ENCODE peak calls at places on chromosomes 11 and 22, in ten cellular contexts. M, J, O, Y, G, Z, B, U, C and L are unnamed samples.

GRCh38 chr11:60762851-60763691 is 6.4 kb downstream of the MS4A15 start:
- DNase-seq in C (no peak), B (peak), Z (no peak), J (no peak), Y (no peak), U (peak), M (no peak), O (no peak), G (no peak), L (peak)

GRCh38 chr11:90476442-90477007 is 253.7 kb upstream of the CHORDC1 start:
- DNase-seq in C (peak), B (peak), J (no peak), M (peak), U (no peak), O (peak), Y (no peak), G (peak), Z (no peak), L (peak)

GRCh38 chr11:73386568-73386967 is 10.4 kb downstream of the RELT start:
- DNase-seq in O (no peak), B (no peak), U (no peak), J (no peak), M (no peak), Y (no peak), G (no peak), C (no peak), Z (no peak), L (no peak)

GRCh38 chr11:114191893-114192292 is 104.3 kb upstream of the NNMT start:
- DNase-seq in G (no peak), M (no peak), U (no peak), Y (no peak), J (no peak), O (no peak), C (no peak), Z (no peak), B (no peak), L (no peak)

GRCh38 chr22:39520874-39521857 is 804 bp downstream of the ATF4 start:
- DNase-seq in Y (peak), M (peak), B (no peak), U (peak), Z (peak), O (peak), J (peak), C (peak), G (peak), L (peak)

GRCh38 chr11:73380321-73380720 is 4.1 kb downstream of the RELT start:
- DNase-seq in Y (no peak), C (no peak), U (peak), G (no peak), Z (no peak), J (no peak), B (no peak), O (no peak), M (no peak), L (peak)

GRCh38 chr11:40513281-40513680 is 946.2 kb downstream of the LRRC4C start:
- DNase-seq in M (no peak), G (no peak), C (no peak), Y (no peak), Z (no peak), O (no peak), B (no peak), J (no peak), U (no peak), L (no peak)

GRCh38 chr11:61626580-61627380 is 45.9 kb upstream of the SYT7 start:
- DNase-seq in B (no peak), Z (peak), M (peak), C (no peak), G (no peak), J (peak), U (no peak), O (peak), Y (no peak), L (no peak)

GRCh38 chr11:95821640-95822039 is 31.3 kb downstream of the CEP57 start:
- DNase-seq in B (no peak), J (no peak), M (no peak), Z (no peak), G (no peak), C (no peak), U (no peak), Y (no peak), O (peak), L (no peak)

GRCh38 chr11:103903621-103904323 is 132.7 kb upstream of the DDI1 start:
- DNase-seq in C (no peak), O (no peak), Z (no peak), J (no peak), U (no peak), G (no peak), M (no peak), B (no peak), Y (peak), L (no peak)

GRCh38 chr22:47994045-47994444 is 1231.6 kb downstream of the TBC1D22A start:
- DNase-seq in C (no peak), Z (no peak), J (no peak), M (no peak), G (no peak), B (no peak), O (no peak), U (no peak), Y (no peak), L (no peak)

GRCh38 chr11:11757871-11758270 is 83.9 kb upstream of the USP47 start:
- DNase-seq in B (no peak), O (no peak), G (no peak), C (no peak), U (no peak), Y (no peak), Z (no peak), J (no peak), M (no peak), L (no peak)

GRCh38 chr11:47125083-47125482 is 51.6 kb downstream of the ARFGAP2 start:
- DNase-seq in Z (no peak), J (no peak), G (no peak), B (no peak), Y (no peak), U (no peak), C (no peak), M (no peak), O (no peak), L (no peak)

GRCh38 chr22:24566899-24567511 is 11.2 kb downstream of the SNRPD3 start:
- DNase-seq in M (no peak), U (no peak), Z (no peak), J (no peak), O (no peak), Y (no peak), B (no peak), G (no peak), C (no peak), L (no peak)

GRCh38 chr11:110531056-110531756 is 101.5 kb downstream of the FDX1 start:
- DNase-seq in Y (no peak), C (peak), Z (no peak), M (peak), O (peak), U (no peak), B (no peak), G (peak), J (no peak), L (no peak)

GRCh38 chr11:103619938-103620337 is 416.5 kb upstream of the DDI1 start:
- DNase-seq in G (no peak), Y (no peak), C (no peak), M (no peak), Z (no peak), U (no peak), J (no peak), B (no peak), O (no peak), L (no peak)

GRCh38 chr22:39739338-39740027 is 154.1 kb downstream of the ENTHD1 start:
- DNase-seq in B (no peak), O (peak), G (no peak), Y (no peak), C (no peak), U (no peak), J (no peak), Z (no peak), M (no peak), L (no peak)

GRCh38 chr11:104286129-104286528 is 122.2 kb upstream of the PDGFD start:
- DNase-seq in Y (no peak), M (no peak), C (no peak), Z (no peak), G (no peak), U (no peak), J (no peak), B (no peak), O (no peak), L (no peak)

GRCh38 chr11:128467610-128468041 is 119.7 kb downstream of the ETS1 start:
- DNase-seq in Y (no peak), G (no peak), M (no peak), U (no peak), B (peak), O (peak), C (no peak), J (no peak), Z (no peak), L (no peak)

GRCh38 chr11:405323-405975 is 9.3 kb downstream of the SIGIRR start:
- DNase-seq in M (peak), U (no peak), J (no peak), Y (no peak), C (no peak), O (no peak), Z (no peak), G (no peak), B (no peak), L (no peak)

GRCh38 chr22:42642801-42643631 is 2.6 kb upstream of the ATP5MGL start:
- DNase-seq in C (no peak), B (no peak), U (no peak), Y (no peak), J (no peak), Z (no peak), G (no peak), O (no peak), M (no peak), L (peak)

GRCh38 chr11:10225553-10225952 is 68.5 kb downstream of the SBF2 start:
- DNase-seq in M (no peak), G (no peak), C (no peak), J (no peak), U (no peak), Z (no peak), Y (no peak), B (no peak), O (no peak), L (no peak)

GRCh38 chr11:46917109-46918086 is 952 bp downstream of the LRP4 start:
- DNase-seq in J (peak), Z (no peak), B (no peak), G (no peak), Y (no peak), C (no peak), M (no peak), O (no peak), U (no peak), L (no peak)

GRCh38 chr11:76605338-76606074 is 65.0 kb downstream of the LRRC32 start:
- DNase-seq in C (peak), G (no peak), J (no peak), B (no peak), O (no peak), M (peak), U (no peak), Z (no peak), Y (no peak), L (no peak)

GRCh38 chr11:27319065-27319464 is 44.0 kb downstream of the CCDC34 start:
- DNase-seq in C (no peak), Y (no peak), M (no peak), Z (no peak), B (peak), U (no peak), J (no peak), G (no peak), O (peak), L (no peak)

GRCh38 chr11:133948711-133949110 is 8.1 kb downstream of the IGSF9B start:
- DNase-seq in Y (no peak), G (no peak), B (no peak), Z (no peak), C (no peak), U (no peak), O (no peak), M (no peak), J (no peak), L (no peak)

GRCh38 chr11:134476435-134477021 is 64.5 kb upstream of the B3GAT1 start:
- DNase-seq in J (no peak), G (no peak), O (no peak), Z (no peak), B (no peak), U (no peak), Y (no peak), M (peak), C (peak), L (no peak)

GRCh38 chr11:75432911-75433321 is at the start of gene KLHL35:
- DNase-seq in C (no peak), Z (no peak), J (no peak), U (peak), Y (no peak), O (no peak), M (no peak), G (no peak), B (no peak), L (no peak)

GRCh38 chr11:10139656-10140055 is 154.4 kb downstream of the SBF2 start:
- DNase-seq in C (no peak), O (peak), B (no peak), G (no peak), M (no peak), J (no peak), U (no peak), Y (no peak), Z (no peak), L (no peak)

GRCh38 chr11:122668562-122669090 is 13.1 kb downstream of the UBASH3B start:
- DNase-seq in Z (no peak), G (no peak), C (no peak), Y (no peak), M (no peak), B (peak), J (no peak), U (no peak), O (peak), L (no peak)

GRCh38 chr11:102493524-102493923 is 37.0 kb downstream of the MMP7 start:
- DNase-seq in O (no peak), U (no peak), B (no peak), C (no peak), Z (no peak), Y (no peak), M (no peak), J (no peak), G (no peak), L (no peak)

GRCh38 chr11:6438979-6439571 is 1.7 kb downstream of the HPX start:
- DNase-seq in U (no peak), Z (peak), B (peak), J (peak), Y (peak), C (peak), M (peak), O (peak), G (peak), L (peak)

GRCh38 chr11:87454246-87454645 is 416.5 kb downstream of the TMEM135 start:
- DNase-seq in C (no peak), G (no peak), Z (no peak), B (no peak), M (no peak), O (peak), U (no peak), J (peak), Y (no peak), L (no peak)

GRCh38 chr11:78802058-78802633 is 227.5 kb upstream of the NARS2 start:
- DNase-seq in B (no peak), O (no peak), G (no peak), C (no peak), Y (no peak), U (no peak), J (no peak), M (no peak), Z (peak), L (no peak)

GRCh38 chr11:28104984-28105383 is 3.0 kb downstream of the KIF18A start:
- DNase-seq in M (no peak), J (no peak), Z (no peak), O (no peak), C (no peak), U (no peak), Y (no peak), B (no peak), G (no peak), L (peak)

GRCh38 chr11:1907955-1908354 is 11.5 kb upstream of the TNNT3 start:
- DNase-seq in Y (no peak), Z (no peak), G (no peak), J (no peak), U (no peak), M (no peak), O (no peak), B (no peak), C (no peak), L (no peak)

GRCh38 chr11:27237641-27238040 is 125.4 kb downstream of the CCDC34 start:
- DNase-seq in O (no peak), B (no peak), M (no peak), J (peak), G (no peak), U (no peak), Y (no peak), C (no peak), Z (peak), L (no peak)

GRCh38 chr22:19059481-19060278 is 62.5 kb downstream of the DGCR2 start:
- DNase-seq in O (no peak), G (no peak), C (no peak), U (peak), Z (no peak), J (no peak), B (no peak), Y (no peak), M (no peak), L (no peak)

GRCh38 chr22:37566903-37567798 is 6.9 kb downstream of the CDC42EP1 start:
- DNase-seq in O (peak), U (peak), C (peak), B (peak), J (peak), G (peak), M (peak), Y (peak), Z (peak), L (peak)
- TF ChIP-seq POLR2A in O (peak), U (no peak), C (no peak), B (no peak), J (no peak), G (no peak), M (no peak), Y (no peak), Z (no peak), L (no peak)

DNA sequence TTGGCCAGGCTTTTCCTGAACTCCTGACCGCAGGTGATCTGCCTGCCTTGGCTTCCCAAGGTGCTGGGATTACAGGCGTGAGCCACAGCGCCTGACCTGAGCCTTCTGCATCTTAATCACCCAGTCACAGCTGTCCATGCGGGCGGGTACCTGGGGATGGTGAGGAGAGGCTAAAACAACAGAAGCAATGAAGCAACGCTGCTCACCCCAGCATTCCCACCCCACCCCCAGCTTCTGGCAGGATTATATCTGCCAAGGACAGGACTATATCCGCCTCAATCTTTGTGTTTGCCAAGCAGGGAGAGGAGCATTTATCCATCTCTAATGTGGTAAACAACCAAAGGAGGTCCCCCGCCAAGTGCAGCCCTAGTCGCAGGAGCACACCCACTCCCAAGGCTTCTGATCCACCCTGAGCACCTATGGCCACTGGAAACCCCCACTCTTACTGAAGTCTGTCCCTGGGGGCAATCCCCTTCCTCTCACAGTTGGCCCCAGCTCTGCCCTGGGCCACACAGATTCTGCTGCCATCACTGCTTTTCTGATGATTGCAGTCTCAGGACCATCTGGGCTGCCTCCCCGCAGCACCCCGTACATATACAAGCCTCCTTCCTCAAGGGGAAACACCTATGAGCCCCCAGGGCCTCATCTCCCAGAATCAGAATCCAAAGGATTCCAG is 8.8 kb upstream of the LGALS2 start:
- DNase-seq in J (peak), B (no peak), M (no peak), O (no peak), Y (no peak), Z (no peak), U (no peak), G (no peak), C (peak), L (no peak)
- TF ChIP-seq POLR2A in J (no peak), B (no peak), M (no peak), O (no peak), Y (no peak), Z (no peak), U (no peak), G (no peak), C (no peak), L (no peak)

DNA sequence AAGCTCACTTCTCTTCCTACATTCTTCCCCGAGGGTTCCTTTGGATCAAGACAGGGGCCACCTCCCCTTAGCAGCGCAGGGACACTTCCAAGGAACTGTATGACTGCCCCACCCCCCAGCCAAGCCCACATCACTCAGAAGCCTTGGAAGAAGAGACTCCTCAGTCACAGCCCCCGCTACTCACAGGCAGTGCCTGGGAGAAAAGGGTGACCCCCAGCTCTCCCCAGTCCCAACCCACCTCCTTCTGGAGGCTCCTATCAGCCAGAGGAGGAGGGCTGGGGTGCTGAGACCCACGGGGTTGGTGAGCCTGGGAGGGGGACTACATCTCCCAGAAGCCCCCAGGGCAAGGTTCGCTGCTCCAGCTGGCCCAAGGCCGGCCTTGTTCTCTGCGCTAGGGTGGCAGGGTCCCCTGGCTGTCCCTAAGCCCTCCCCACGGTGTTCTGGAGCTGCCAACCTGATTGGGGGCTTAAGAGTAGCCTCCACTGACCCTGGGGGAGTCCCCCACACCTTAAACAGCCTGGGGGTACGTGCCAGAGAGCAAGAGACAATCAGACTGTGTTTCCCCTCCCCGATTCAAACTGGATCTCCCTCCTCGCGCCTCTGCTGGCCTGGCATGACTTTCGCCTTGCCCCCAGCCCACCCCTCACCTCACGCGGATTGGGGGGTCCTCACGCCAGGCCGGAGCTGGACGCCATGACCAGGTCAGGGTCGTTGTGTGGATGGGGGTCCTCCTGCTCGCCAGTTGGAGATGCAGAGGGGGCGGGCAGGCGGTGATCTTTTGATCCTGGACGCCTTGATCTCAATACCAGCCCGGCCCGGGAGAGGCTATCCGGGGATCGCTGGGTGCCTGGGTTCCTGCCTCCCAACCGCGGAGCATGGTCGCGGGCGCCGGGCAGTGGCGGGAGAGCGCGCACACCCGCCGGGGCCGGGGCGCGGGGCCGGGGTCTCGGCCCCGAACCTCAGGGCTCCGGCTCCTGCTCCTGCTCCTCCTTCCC is 838 bp downstream of the BCL9L start:
- DNase-seq in Y (peak), Z (no peak), G (no peak), O (peak), J (peak), U (peak), B (no peak), C (no peak), M (peak), L (peak)
- TF ChIP-seq POLR2A in Y (no peak), Z (peak), G (no peak), O (peak), J (no peak), U (no peak), B (no peak), C (no peak), M (no peak), L (no peak)

GRCh38 chr11:57597461-57597892 is at the start of gene SERPING1:
- DNase-seq in J (peak), Z (peak), Y (peak), M (peak), C (peak), O (no peak), B (no peak), U (peak), G (peak), L (no peak)
- TF ChIP-seq POLR2A in J (no peak), Z (no peak), Y (no peak), M (no peak), C (no peak), O (no peak), B (no peak), U (no peak), G (no peak), L (no peak)

GRCh38 chr22:35538801-35539321 is 1.8 kb upstream of the RASD2 start:
- DNase-seq in C (peak), B (peak), Z (no peak), U (no peak), J (peak), M (no peak), Y (no peak), G (no peak), O (no peak), L (peak)

GRCh38 chr22:35539487-35539886 is 1.1 kb upstream of the RASD2 start:
- DNase-seq in U (no peak), J (no peak), B (no peak), Y (no peak), G (no peak), Z (no peak), C (no peak), M (no peak), O (no peak), L (no peak)

GRCh38 chr22:35541254-35541748 is 670 bp downstream of the RASD2 start:
- DNase-seq in B (no peak), G (no peak), Y (no peak), C (no peak), J (peak), M (no peak), U (no peak), O (no peak), Z (no peak), L (no peak)

GRCh38 chr22:35540600-35541253 is at the start of gene RASD2:
- DNase-seq in J (peak), Z (peak), Y (no peak), C (peak), M (peak), B (no peak), O (peak), U (no peak), G (no peak), L (peak)

GRCh38 chr22:35539910-35540599 is 576 bp upstream of the RASD2 start:
- DNase-seq in U (peak), M (peak), Z (peak), B (no peak), C (peak), G (no peak), J (peak), Y (peak), O (peak), L (peak)
- TF ChIP-seq POLR2A in U (no peak), M (no peak), Z (no peak), B (peak), C (no peak), G (no peak), J (no peak), Y (no peak), O (no peak), L (no peak)

GRCh38 chr22:50530280-50530856 is 556 bp upstream of the TYMP start:
- DNase-seq in Y (peak), B (peak), G (peak), M (no peak), J (peak), O (peak), U (peak), C (peak), Z (peak), L (peak)
- TF ChIP-seq POLR2A in Y (peak), B (peak), G (peak), M (no peak), J (peak), O (no peak), U (peak), C (peak), Z (peak), L (no peak)